ENCODE peak calls at places on chromosomes 3 and 15, in five cellular contexts. K is NCI-H2029; J is activated CD4-positive, CD25-positive, alpha-beta regulatory T cell; M is activated B cell treated with CpG ODN at 0.5 μM for 24 hours; D is glutamatergic neuron. O is an unnamed sample.
A peak's percentile ranks its signal among the peaks of the same experiment; 100 is the strongest.

GRCh38 chr3:160065282-160065681 is 76.6 kb downstream of the IL12A start:
- DNase-seq in K (no peak), J (no peak), M (no peak), D (no peak), O (no peak)

GRCh38 chr3:24405057-24405456 is 89.6 kb downstream of the THRB start:
- DNase-seq in K (no peak), J (no peak), M (no peak), D (no peak), O (peak; percentile 91)

GRCh38 chr3:60217156-60217911 is 1033.9 kb downstream of the FHIT start:
- DNase-seq in K (no peak), J (no peak), M (no peak), D (no peak), O (no peak)

GRCh38 chr15:22956257-22956979 is 23.8 kb downstream of the CYFIP1 start:
- DNase-seq in K (no peak), J (no peak), M (no peak), D (peak; percentile 67), O (no peak)

GRCh38 chr3:73213906-73214305 is 152.4 kb downstream of the EBLN2 start:
- DNase-seq in K (no peak), J (no peak), M (no peak), D (no peak), O (no peak)

GRCh38 chr3:149377408-149378111 is at the start of gene TM4SF1:
- DNase-seq in K (peak; percentile 85), J (no peak), M (no peak), D (no peak), O (peak; percentile 90)

GRCh38 chr15:91952216-91952615 is 98.7 kb downstream of the SLCO3A1 start:
- DNase-seq in K (no peak), J (no peak), M (no peak), D (no peak), O (no peak)

GRCh38 chr3:152073267-152073666 is 195.5 kb upstream of the MBNL1 start:
- DNase-seq in K (no peak), J (no peak), M (no peak), D (no peak), O (no peak)

GRCh38 chr3:130849111-130849552 is 44.8 kb upstream of the ATP2C1 start:
- DNase-seq in K (peak; percentile 88), J (no peak), M (no peak), D (no peak), O (peak; percentile 99)

GRCh38 chr3:43105224-43105596 is 669 bp downstream of the POMGNT2 start:
- DNase-seq in K (no peak), J (no peak), M (peak; percentile 23), D (no peak), O (no peak)